ENCODE peak calls at places on chromosomes 2 and 18, in six cellular contexts. D, S, A, L, E and F are unnamed samples.
A peak's percentile ranks its signal among the peaks of the same experiment; 100 is the strongest.

GRCh38 chr2:125615438-125615837 is 1040.5 kb upstream of the GYPC start:
- DNase-seq in D (no peak), S (no peak), A (no peak), L (no peak), E (no peak), F (no peak)

GRCh38 chr18:26575865-26576217 is 27.5 kb upstream of the KCTD1 start:
- DNase-seq in D (no peak), S (no peak), A (no peak), L (no peak), E (no peak), F (no peak)

GRCh38 chr18:39057423-39058057 is 1491.9 kb upstream of the CELF4 start:
- DNase-seq in D (no peak), S (no peak), A (peak; percentile 63), L (peak; percentile 38), E (no peak), F (no peak)

GRCh38 chr2:43469713-43470112 is 126.1 kb downstream of the THADA start:
- DNase-seq in D (no peak), S (no peak), A (no peak), L (no peak), E (no peak), F (no peak)

GRCh38 chr2:102289129-102289528 is 22.2 kb upstream of the IL1RL1 start:
- DNase-seq in D (no peak), S (no peak), A (no peak), L (peak; percentile 39), E (no peak), F (no peak)

GRCh38 chr2:105600037-105600442 is 144.7 kb upstream of the NCK2 start:
- DNase-seq in D (no peak), S (no peak), A (no peak), L (no peak), E (no peak), F (no peak)

GRCh38 chr2:204909791-204910190 is 364.5 kb downstream of the PARD3B start:
- DNase-seq in D (no peak), S (no peak), A (no peak), L (no peak), E (no peak), F (no peak)

GRCh38 chr2:165268751-165269150 is 29.5 kb downstream of the SCN2A start:
- DNase-seq in D (no peak), S (no peak), A (no peak), L (no peak), E (no peak), F (no peak)

GRCh38 chr2:185643434-185643833 is 95.2 kb upstream of the FSIP2 start:
- DNase-seq in D (no peak), S (no peak), A (no peak), L (no peak), E (no peak), F (no peak)

GRCh38 chr2:217972490-217972889 is 30.3 kb downstream of the TNS1 start:
- DNase-seq in D (no peak), S (no peak), A (peak; percentile 36), L (peak; percentile 57), E (no peak), F (no peak)

GRCh38 chr2:234172066-234172465 is 121.6 kb downstream of the SPP2 start:
- DNase-seq in D (no peak), S (no peak), A (no peak), L (peak; percentile 56), E (no peak), F (no peak)

GRCh38 chr18:6553234-6553900 is 138.7 kb upstream of the L3MBTL4 start:
- DNase-seq in D (no peak), S (no peak), A (peak; percentile 70), L (peak; percentile 41), E (no peak), F (no peak)

GRCh38 chr2:168166902-168167510 is 80.4 kb downstream of the STK39 start:
- DNase-seq in D (no peak), S (no peak), A (peak; percentile 28), L (no peak), E (no peak), F (no peak)

GRCh38 chr2:10741139-10741538 is 19.7 kb downstream of the ATP6V1C2 start:
- DNase-seq in D (no peak), S (no peak), A (no peak), L (no peak), E (no peak), F (no peak)

GRCh38 chr2:241288489-241288888 is 27.0 kb downstream of the HDLBP start:
- DNase-seq in D (no peak), S (no peak), A (no peak), L (no peak), E (no peak), F (no peak)

GRCh38 chr2:239882335-239882734 is 142.8 kb downstream of the NDUFA10 start:
- DNase-seq in D (no peak), S (no peak), A (peak; percentile 8), L (peak; percentile 36), E (peak; percentile 77), F (no peak)

GRCh38 chr2:27133195-27133875 is 1.1 kb downstream of the PREB start:
- DNase-seq in D (no peak), S (no peak), A (no peak), L (no peak), E (no peak), F (no peak)

GRCh38 chr2:2566396-2567323 is 235.6 kb upstream of the MYT1L start:
- DNase-seq in D (no peak), S (no peak), A (no peak), L (no peak), E (no peak), F (no peak)

GRCh38 chr18:56662902-56663301 is 11.7 kb downstream of the WDR7 start:
- DNase-seq in D (no peak), S (no peak), A (no peak), L (no peak), E (no peak), F (no peak)

GRCh38 chr2:25030702-25031101 is 11.2 kb upstream of the EFR3B start:
- DNase-seq in D (no peak), S (no peak), A (no peak), L (peak; percentile 36), E (no peak), F (no peak)

GRCh38 chr2:37809525-37809924 is 115.6 kb upstream of the RMDN2 start:
- DNase-seq in D (no peak), S (no peak), A (peak; percentile 77), L (peak; percentile 72), E (no peak), F (no peak)

GRCh38 chr2:231012471-231012870 is 16.6 kb downstream of the SPATA3 start:
- DNase-seq in D (no peak), S (no peak), A (no peak), L (no peak), E (no peak), F (no peak)

GRCh38 chr2:183207110-183207509 is 82.9 kb downstream of the NUP35 start:
- DNase-seq in D (no peak), S (peak; percentile 11), A (no peak), L (peak; percentile 57), E (no peak), F (no peak)

GRCh38 chr2:37625156-37625555 is 46.3 kb downstream of the CDC42EP3 start:
- DNase-seq in D (no peak), S (no peak), A (no peak), L (peak; percentile 64), E (no peak), F (no peak)

GRCh38 chr2:30232027-30232800 is 880 bp downstream of the LBH start:
- DNase-seq in D (peak; percentile 53), S (no peak), A (peak; percentile 31), L (peak; percentile 62), E (no peak), F (peak; percentile 66)

GRCh38 chr2:45898819-45899218 is 247.3 kb downstream of the PRKCE start:
- DNase-seq in D (peak; percentile 37), S (no peak), A (no peak), L (peak; percentile 55), E (no peak), F (no peak)

GRCh38 chr2:84969511-84970265 is 1.3 kb upstream of the KCMF1 start:
- DNase-seq in D (no peak), S (no peak), A (peak; percentile 43), L (peak; percentile 46), E (no peak), F (no peak)

GRCh38 chr2:238856713-238857567 is 9.1 kb downstream of the TWIST2 start:
- DNase-seq in D (no peak), S (no peak), A (no peak), L (no peak), E (no peak), F (no peak)
- TF ChIP-seq CTCF in D (no peak), S (no peak), A (no peak), L (no peak), E (no peak), F (no peak)

DNA sequence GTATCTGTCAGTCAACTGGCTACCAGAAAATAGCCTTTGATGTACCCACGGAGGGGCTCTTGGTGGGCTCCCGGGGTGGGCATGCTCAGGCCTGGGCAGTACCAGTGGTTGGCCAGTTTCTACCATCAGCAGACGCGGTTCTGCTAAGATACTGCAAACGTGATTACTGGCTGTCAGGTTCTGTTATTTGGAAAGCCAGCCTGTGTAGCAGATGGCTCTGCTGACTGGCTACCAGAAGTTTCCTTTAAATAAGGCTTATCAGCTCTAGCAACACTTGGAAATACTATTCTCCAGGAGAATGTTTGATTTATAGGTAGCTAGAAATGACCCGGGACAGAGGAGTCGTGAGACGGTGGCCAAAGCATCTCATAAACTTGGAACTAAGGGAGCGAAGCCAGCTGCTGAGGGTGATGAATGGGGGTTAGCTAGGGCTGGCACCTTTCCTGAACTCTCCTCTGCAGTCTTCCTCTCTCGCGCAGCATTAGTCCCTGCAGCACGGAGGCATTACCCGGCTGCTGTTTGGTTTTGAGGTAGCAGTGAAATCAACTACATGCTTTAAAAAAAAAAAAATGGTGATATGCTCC is 171.9 kb downstream of the AGAP1 start:
- DNase-seq in D (no peak), S (no peak), A (peak; percentile 67), L (peak; percentile 22), E (no peak), F (no peak)
- H3K27ac ChIP-seq in D (no peak overlapping the region), S (peak overlapping the region; percentile 39), A (no peak overlapping the region), L (no peak overlapping the region), E (no peak overlapping the region), F (no peak overlapping the region)

GRCh38 chr2:80969900-80970299 is 665.3 kb upstream of the LRRTM1 start:
- DNase-seq in D (no peak), S (no peak), A (no peak), L (no peak), E (no peak), F (no peak)
- H3K9me3 ChIP-seq in D (peaks cover 89% of the 10 kb centered on the region), S (peaks cover 15% of the 10 kb centered on the region), A (no peaks in the 10 kb centered on the region), L (no peaks in the 10 kb centered on the region), E (peaks cover 18% of the 10 kb centered on the region), F (peaks cover 58% of the 10 kb centered on the region)

GRCh38 chr18:45384137-45384998 is 230.9 kb upstream of the SLC14A2 start:
- DNase-seq in D (no peak), S (no peak), A (peak; percentile 53), L (peak; percentile 60), E (no peak), F (peak; percentile 32)

GRCh38 chr18:45383228-45383627 is 232.0 kb upstream of the SLC14A2 start:
- DNase-seq in D (no peak), S (no peak), A (no peak), L (no peak), E (no peak), F (no peak)

DNA sequence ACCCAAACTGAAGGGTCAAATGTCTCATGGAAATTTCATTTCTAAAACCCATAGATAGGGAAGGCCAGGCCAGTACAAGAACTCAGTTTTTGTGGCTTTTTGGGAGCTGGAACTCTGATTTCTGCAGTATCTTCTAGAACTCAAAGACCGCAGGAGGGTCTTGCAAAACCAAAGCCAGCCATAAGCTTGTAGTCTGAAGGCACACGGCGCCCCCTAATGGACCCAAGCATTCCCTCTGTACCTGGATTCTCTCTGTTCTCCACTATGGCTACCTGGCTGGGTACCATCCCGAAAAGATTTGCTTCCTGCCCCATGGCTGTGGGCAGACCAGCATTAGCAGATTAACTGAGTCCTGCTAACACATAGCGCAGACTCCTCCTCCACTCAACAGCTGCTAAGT is 229.0 kb upstream of the SLC14A2 start:
- DNase-seq in D (no peak), S (no peak), A (peak; percentile 47), L (peak; percentile 56), E (no peak), F (no peak)
- TF ChIP-seq CTCF in D (peak; percentile 61), S (peak; percentile 58), A (peak; percentile 53), L (peak; percentile 66), E (peak; percentile 15), F (no peak)